ENCODE peak calls at places on chromosomes 7 and 10, in seven cellular contexts. H is pancreas; Y is fibroblast of lung; O is H9; V is colonic mucosa; F is right cardiac atrium; U is CD8-positive, alpha-beta T cell. W is an unnamed sample.

GRCh38 chr10:89327803-89328441 is at the start of gene IFIT3:
- DNase-seq in Y (peak), U (no peak), H (peak), F (peak), V (peak), O (no peak), W (peak)

GRCh38 chr10:96073722-96074121 is 30.3 kb downstream of the CCNJ start:
- DNase-seq in V (no peak), U (no peak), F (no peak), H (no peak), O (no peak), Y (peak), W (no peak)

GRCh38 chr7:44981035-44981706 is 2.4 kb upstream of the MYO1G start:
- DNase-seq in F (no peak), U (no peak), H (no peak), Y (no peak), O (no peak), V (no peak), W (no peak)

GRCh38 chr7:74174606-74175082 is 488 bp downstream of the EIF4H start:
- DNase-seq in Y (peak), H (peak), V (peak), O (peak), F (peak), U (peak), W (peak)

GRCh38 chr7:102814025-102814471 is 65.2 kb downstream of the FAM185A start:
- DNase-seq in V (no peak), H (no peak), O (no peak), Y (peak), F (no peak), U (no peak), W (no peak)

GRCh38 chr7:43647314-43647691 is 64.4 kb downstream of the STK17A start:
- DNase-seq in H (no peak), Y (peak), U (no peak), O (peak), F (peak), V (no peak), W (no peak)

GRCh38 chr7:48016641-48017040 is 12.3 kb downstream of the SUN3 start:
- DNase-seq in O (no peak), H (no peak), U (no peak), F (no peak), Y (no peak), V (no peak), W (no peak)

GRCh38 chr7:132090444-132090843 is 485.8 kb downstream of the PLXNA4 start:
- DNase-seq in F (no peak), H (no peak), O (no peak), Y (no peak), V (no peak), U (no peak), W (no peak)

GRCh38 chr10:71621263-71621751 is 98.3 kb downstream of the C10orf105 start:
- DNase-seq in F (peak), Y (no peak), V (no peak), U (no peak), H (no peak), O (peak), W (no peak)

GRCh38 chr7:140696024-140696678 is 357 bp upstream of the NDUFB2 start:
- DNase-seq in V (peak), U (peak), H (peak), F (peak), Y (peak), O (peak), W (peak)

GRCh38 chr7:2757361-2757903 is 69.4 kb downstream of the AMZ1 start:
- DNase-seq in U (no peak), O (no peak), Y (peak), H (no peak), F (peak), V (no peak), W (no peak)

GRCh38 chr10:15571570-15571969 is 148.2 kb downstream of the ITGA8 start:
- DNase-seq in Y (peak), F (peak), V (no peak), U (no peak), O (no peak), H (no peak), W (no peak)

GRCh38 chr7:94059747-94060146 is 55.6 kb upstream of the BET1 start:
- DNase-seq in O (no peak), Y (peak), F (no peak), V (no peak), H (no peak), U (no peak), W (no peak)

GRCh38 chr10:118488710-118489497 is 106.5 kb downstream of the PRLHR start:
- DNase-seq in O (no peak), F (no peak), V (no peak), U (no peak), Y (no peak), H (no peak), W (no peak)

GRCh38 chr7:36863901-36864701 is 139.8 kb upstream of the AOAH start:
- DNase-seq in V (no peak), U (peak), F (peak), H (no peak), O (no peak), Y (peak), W (no peak)

GRCh38 chr10:22681783-22682183 is 32.6 kb downstream of the PIP4K2A start:
- DNase-seq in F (peak), U (peak), O (no peak), Y (peak), V (no peak), H (peak), W (no peak)

GRCh38 chr10:30453764-30454527 is 20.0 kb downstream of the MAP3K8 start:
- DNase-seq in U (no peak), O (no peak), Y (no peak), H (no peak), V (peak), F (no peak), W (no peak)

GRCh38 chr7:119935418-119936025 is 337.5 kb upstream of the KCND2 start:
- DNase-seq in O (no peak), V (no peak), H (no peak), U (no peak), F (no peak), Y (peak), W (no peak)

GRCh38 chr10:26491934-26492333 is 53.8 kb downstream of the APBB1IP start:
- DNase-seq in V (no peak), F (no peak), U (no peak), O (no peak), Y (peak), H (no peak), W (no peak)

GRCh38 chr10:70774810-70775678 is 10.1 kb downstream of the TBATA start:
- DNase-seq in H (peak), O (no peak), V (peak), F (peak), U (no peak), Y (no peak), W (peak)

GRCh38 chr7:15720849-15721471 is 34.5 kb upstream of the MEOX2 start:
- DNase-seq in V (peak), Y (peak), H (peak), O (no peak), U (no peak), F (peak), W (no peak)

GRCh38 chr10:93039721-93040120 is 20.9 kb upstream of the CYP26C1 start:
- DNase-seq in H (no peak), U (no peak), V (no peak), O (peak), F (no peak), Y (peak), W (no peak)

GRCh38 chr7:24082826-24083225 is 201.2 kb upstream of the NPY start:
- DNase-seq in U (no peak), V (no peak), H (no peak), F (no peak), O (no peak), Y (no peak), W (no peak)

GRCh38 chr7:151847681-151848081 is 29.2 kb downstream of the PRKAG2 start:
- DNase-seq in V (no peak), H (no peak), O (no peak), U (no peak), F (peak), Y (peak), W (no peak)

GRCh38 chr10:95328013-95328412 is 37.2 kb upstream of the PDLIM1 start:
- DNase-seq in Y (no peak), F (no peak), O (no peak), U (no peak), H (no peak), V (no peak), W (no peak)

GRCh38 chr7:24825931-24826661 is 68.8 kb upstream of the GSDME start:
- DNase-seq in O (peak), Y (peak), F (no peak), H (peak), U (no peak), V (peak), W (no peak)

GRCh38 chr7:99504281-99504602 is 220 bp upstream of the ZKSCAN5 start:
- DNase-seq in F (no peak), U (no peak), H (no peak), Y (peak), V (no peak), O (peak), W (no peak)

GRCh38 chr10:93749218-93749799 is 8.4 kb upstream of the LGI1 start:
- DNase-seq in U (no peak), F (peak), H (no peak), O (peak), V (peak), Y (peak), W (no peak)

DNA sequence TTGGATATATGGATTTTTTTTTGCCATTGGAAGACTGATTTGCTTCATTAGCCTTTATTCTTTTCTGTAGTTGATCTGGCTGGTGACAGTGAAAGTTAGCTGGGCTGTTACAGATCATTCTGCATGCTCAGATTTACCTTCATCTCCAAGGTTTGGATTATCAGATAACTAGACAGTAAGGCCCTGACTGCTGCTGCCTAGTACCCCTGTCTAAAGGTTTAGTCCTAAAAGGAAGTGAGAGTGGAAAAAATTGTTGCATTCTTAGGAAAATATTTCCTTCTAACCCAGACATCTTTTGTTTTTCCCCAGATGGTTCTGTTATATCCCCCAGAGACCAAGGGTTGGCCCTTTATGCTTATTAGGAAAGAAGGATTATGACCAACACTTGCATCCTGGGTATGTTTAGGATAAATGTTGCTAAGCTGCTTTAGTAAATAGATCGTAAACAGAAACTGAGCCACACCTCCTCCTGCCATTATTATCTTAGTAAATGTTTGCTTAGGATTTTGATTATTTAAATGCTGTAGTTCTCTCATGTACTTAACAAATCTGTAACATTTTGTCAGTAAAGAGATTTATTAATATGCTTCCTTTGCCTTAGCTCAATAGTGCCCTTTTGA is 44.3 kb downstream of the MCU start:
- DNase-seq in Y (peak), V (no peak), F (no peak), O (no peak), U (no peak), H (no peak), W (no peak)
- H3K27ac ChIP-seq in Y (peak), V (no peak), F (peak), O (no peak), U (no peak), H (peak), W (peak)

DNA sequence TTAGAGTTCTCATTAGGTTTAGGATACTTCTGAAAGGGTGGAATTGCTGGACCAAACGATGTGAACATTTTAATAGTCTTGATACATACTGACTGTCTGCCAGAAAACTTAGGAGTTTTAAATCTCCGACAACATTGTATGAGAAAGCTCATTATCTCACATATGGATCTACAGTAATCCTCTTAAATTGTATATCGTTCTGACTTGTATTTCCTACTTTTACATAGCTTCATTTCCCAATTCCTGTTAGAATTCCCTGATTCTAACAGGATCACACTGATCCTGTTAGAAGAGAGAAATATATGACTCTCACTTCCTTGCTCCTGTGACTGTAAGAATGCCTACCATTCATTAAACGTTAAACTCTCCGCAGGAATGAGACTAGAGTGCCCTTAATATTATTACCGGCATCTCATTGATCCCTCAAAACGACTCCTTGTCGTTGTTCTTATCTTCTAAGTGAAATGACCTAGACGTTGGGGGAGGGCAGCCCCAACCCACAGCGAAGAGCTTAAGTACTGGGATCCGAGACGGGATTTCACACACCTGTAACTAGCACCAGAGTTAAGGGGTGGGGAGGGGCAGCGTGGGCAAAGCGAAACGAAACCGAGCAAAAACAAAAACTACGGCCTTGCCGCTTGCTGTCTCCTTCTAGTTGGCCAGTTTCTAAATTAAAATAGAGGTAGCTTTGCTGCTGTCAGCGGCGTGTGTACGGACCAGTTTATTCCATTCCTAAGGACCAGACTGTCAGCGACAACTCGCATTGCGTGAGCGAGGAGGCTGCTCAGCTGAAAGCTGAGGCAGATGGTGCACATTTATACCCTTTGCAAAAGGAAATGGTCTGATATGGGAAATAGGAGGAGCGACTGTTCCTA is 678 bp upstream of the TMEM106B start:
- DNase-seq in O (no peak), V (peak), H (peak), U (no peak), Y (peak), F (peak), W (peak)
- H3K27ac ChIP-seq in O (no peak), V (peak), H (peak), U (peak), Y (peak), F (peak), W (peak)

GRCh38 chr10:3852147-3852904 is 67.3 kb upstream of the KLF6 start:
- DNase-seq in Y (peak), H (peak), U (peak), V (peak), F (peak), O (no peak), W (peak)

GRCh38 chr10:3853547-3853989 is 68.6 kb upstream of the KLF6 start:
- DNase-seq in H (peak), O (no peak), Y (peak), U (no peak), V (peak), F (no peak), W (no peak)

GRCh38 chr10:3850999-3851937 is 66.3 kb upstream of the KLF6 start:
- DNase-seq in Y (peak), V (no peak), O (no peak), H (no peak), U (no peak), F (no peak), W (no peak)

GRCh38 chr10:3856593-3856992 is 71.6 kb upstream of the KLF6 start:
- DNase-seq in H (no peak), U (no peak), F (no peak), V (no peak), O (no peak), Y (no peak), W (no peak)

DNA sequence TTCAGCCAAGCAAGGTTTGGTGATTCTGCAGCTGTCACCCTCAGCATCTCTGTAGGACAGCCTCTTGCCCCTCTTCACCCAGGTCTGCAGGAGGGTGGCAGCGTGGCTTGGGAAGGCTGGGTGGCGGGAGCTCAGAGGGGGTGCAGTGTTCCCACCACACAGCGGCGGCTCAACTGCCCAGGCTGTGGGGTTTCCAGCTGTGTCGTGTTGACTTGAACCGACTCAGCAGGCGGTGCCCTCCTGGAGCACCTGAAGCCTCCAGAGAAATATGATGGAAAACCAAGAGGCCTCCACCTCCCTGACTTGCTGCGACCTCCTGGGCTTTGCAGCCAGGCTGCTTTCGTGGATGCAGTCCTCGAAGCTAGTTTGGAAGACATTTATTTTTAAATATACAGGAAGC is 68.0 kb upstream of the KLF6 start:
- DNase-seq in O (no peak), F (peak), H (peak), V (no peak), U (no peak), Y (no peak), W (no peak)
- H3K27ac ChIP-seq in O (no peak), F (no peak), H (peak), V (peak), U (no peak), Y (peak), W (peak)

GRCh38 chr7:128266529-128266890 is 25.4 kb downstream of the LEP start:
- DNase-seq in H (no peak), O (no peak), F (no peak), Y (no peak), V (no peak), U (no peak), W (no peak)
- H3K27ac ChIP-seq in H (no peak), O (no peak), F (no peak), Y (no peak), V (no peak), U (no peak), W (no peak)

DNA sequence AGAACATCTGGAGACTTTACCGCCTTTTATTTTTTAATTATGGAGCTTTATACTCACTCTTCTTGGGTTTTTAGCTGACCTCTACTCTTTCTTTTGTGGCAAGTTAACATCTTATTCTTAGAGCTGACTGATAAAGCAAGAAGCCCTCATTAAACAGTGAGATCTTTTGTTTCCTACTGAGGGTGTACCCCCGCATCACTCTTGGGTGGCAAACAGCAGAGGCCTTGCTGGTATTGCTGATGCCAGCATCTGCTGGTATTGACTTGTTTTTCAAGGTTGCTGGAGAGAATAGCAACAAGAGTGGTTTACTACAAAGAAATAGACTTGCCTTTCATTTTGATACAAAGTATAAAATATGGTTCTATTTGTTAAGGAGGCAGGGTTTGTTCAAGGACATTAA is 154.7 kb downstream of the ARID5B start:
- DNase-seq in Y (no peak), O (no peak), U (no peak), F (no peak), H (no peak), V (no peak), W (no peak)
- H3K27ac ChIP-seq in Y (peak), O (no peak), U (no peak), F (peak), H (no peak), V (peak), W (peak)

GRCh38 chr7:22378199-22378961 is 21.4 kb upstream of the RAPGEF5 start:
- DNase-seq in V (no peak), Y (no peak), H (no peak), U (no peak), F (no peak), O (no peak), W (no peak)
- H3K27ac ChIP-seq in V (no peak), Y (no peak), H (no peak), U (no peak), F (peak), O (no peak), W (no peak)

DNA sequence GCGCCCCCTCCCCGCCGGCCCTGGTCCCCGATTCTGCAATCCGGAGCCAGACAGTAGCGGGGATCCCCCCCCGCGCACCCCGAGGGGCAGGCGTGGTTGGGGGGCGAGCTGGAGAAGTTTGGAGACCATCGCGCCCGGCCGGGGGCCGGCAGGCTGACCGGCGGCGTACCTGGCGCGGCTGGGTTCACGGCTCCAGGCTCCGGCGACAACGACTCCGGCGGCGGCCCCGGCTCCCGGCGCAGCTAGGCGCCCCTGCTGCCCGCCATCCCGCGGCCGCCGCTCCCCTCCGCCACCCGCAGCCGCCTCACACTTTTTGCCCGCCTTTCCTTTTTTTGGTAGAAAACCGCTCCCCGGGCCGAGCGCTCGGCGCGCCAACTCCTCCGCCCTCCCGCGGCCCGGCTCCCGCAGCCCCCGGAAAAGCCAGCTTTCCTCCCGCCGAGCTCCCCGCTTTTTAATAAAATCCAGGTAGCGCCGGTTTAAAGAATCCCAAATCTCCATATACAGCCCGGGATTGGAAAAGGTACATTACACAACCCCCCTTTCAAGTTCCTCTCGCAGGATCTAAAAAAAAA is at the start of gene TNRC18:
- DNase-seq in U (no peak), F (peak), Y (no peak), V (peak), O (no peak), H (peak), W (peak)
- H3K27ac ChIP-seq in U (no peak), F (peak), Y (peak), V (peak), O (no peak), H (peak), W (peak)

GRCh38 chr10:112373912-112374338 is at the start of gene ACSL5:
- DNase-seq in O (peak), H (no peak), V (peak), U (no peak), F (no peak), Y (no peak), W (no peak)
- H3K27ac ChIP-seq in O (no peak), H (peak), V (peak), U (peak), F (peak), Y (no peak), W (peak)

GRCh38 chr7:142812437-142813215 is 41.9 kb downstream of the PRSS2 start:
- DNase-seq in Y (peak), H (no peak), V (no peak), O (no peak), U (no peak), F (no peak), W (no peak)
- H3K27ac ChIP-seq in Y (no peak), H (no peak), V (no peak), O (peak), U (no peak), F (no peak), W (no peak)

GRCh38 chr10:103668351-103669242 is 175.1 kb downstream of the NEURL1 start:
- DNase-seq in Y (peak), U (no peak), O (no peak), V (peak), F (peak), H (no peak), W (peak)
- H3K27ac ChIP-seq in Y (peak), U (no peak), O (no peak), V (peak), F (peak), H (no peak), W (peak)